ENCODE peak calls at places on chromosomes 4 and X, in five cellular contexts. S is KG1, N is ACHN, P is LHCN-M2, E is LNCaP clone FGC. A is an unnamed sample.

GRCh38 chr4:101279377-101279871 is 67.9 kb downstream of the PPP3CA start:
- DNase-seq in E (no peak), P (peak; percentile 61), S (no peak), N (no peak), A (peak; percentile 92)

GRCh38 chr4:8592366-8593267 is at the start of gene CPZ:
- DNase-seq in S (no peak), N (no peak), E (no peak), P (peak; percentile 11), A (peak; percentile 50)

GRCh38 chr4:140049924-140050681 is 103.9 kb downstream of the MAML3 start:
- DNase-seq in N (no peak), E (no peak), S (no peak), P (no peak), A (peak; percentile 56)

GRCh38 chr4:15451866-15452765 is 17.6 kb upstream of the CC2D2A start:
- DNase-seq in P (peak; percentile 91), N (peak; percentile 90), S (no peak), E (no peak), A (peak; percentile 92)

GRCh38 chr4:18039113-18039512 is 17.6 kb upstream of the LCORL start:
- DNase-seq in E (no peak), S (no peak), P (no peak), N (no peak), A (no peak)

GRCh38 chr4:832536-832935 is 6.6 kb upstream of the CPLX1 start:
- DNase-seq in E (no peak), P (no peak), N (no peak), S (no peak), A (no peak)

GRCh38 chr4:71540749-71541269 is 202.0 kb downstream of the SLC4A4 start:
- DNase-seq in N (no peak), P (peak; percentile 26), S (no peak), E (no peak), A (no peak)

GRCh38 chrX:133353233-133353632 is 62.1 kb downstream of the GPC4 start:
- DNase-seq in S (no peak), N (no peak), P (no peak), E (no peak), A (no peak)

GRCh38 chrX:54357414-54358377 is at the start of gene WNK3:
- DNase-seq in N (peak; percentile 56), E (peak; percentile 34), S (no peak), P (peak; percentile 1), A (peak; percentile 85)

GRCh38 chrX:135421932-135422809 is at the start of gene SMIM10L2A:
- DNase-seq in P (no peak), E (no peak), S (no peak), N (no peak), A (no peak)

GRCh38 chrX:123771449-123772064 is 38.7 kb upstream of the THOC2 start:
- DNase-seq in N (peak; percentile 23), P (no peak), S (no peak), E (no peak), A (no peak)

GRCh38 chr4:14841801-14842748 is 160.2 kb upstream of the CPEB2 start:
- DNase-seq in P (peak; percentile 86), N (no peak), E (no peak), S (no peak), A (peak; percentile 44)

GRCh38 chrX:97705936-97706335 is 822.2 kb downstream of the RPA4 start:
- DNase-seq in P (no peak), S (no peak), N (no peak), E (no peak), A (no peak)

GRCh38 chr4:103306870-103307345 is 108.8 kb upstream of the CENPE start:
- DNase-seq in S (no peak), P (peak; percentile 1), N (no peak), E (peak; percentile 4), A (no peak)

GRCh38 chrX:42976729-42977366 is 198.9 kb upstream of the PPP1R2C start:
- DNase-seq in P (no peak), N (no peak), S (no peak), E (no peak), A (no peak)

GRCh38 chr4:117420966-117421365 is 335.6 kb upstream of the TRAM1L1 start:
- DNase-seq in P (no peak), S (no peak), E (no peak), N (no peak), A (no peak)

GRCh38 chr4:98746530-98746929 is 88.1 kb upstream of the TSPAN5 start:
- DNase-seq in E (no peak), S (no peak), P (peak; percentile 98), N (no peak), A (peak; percentile 85)

GRCh38 chr4:73606465-73606974 is 13.7 kb downstream of the RASSF6 start:
- DNase-seq in P (peak; percentile 44), S (no peak), N (no peak), E (no peak), A (no peak)

GRCh38 chr4:2082627-2083026 is 23.5 kb downstream of the NAT8L start:
- DNase-seq in N (no peak), E (no peak), P (no peak), S (no peak), A (no peak)

GRCh38 chrX:70553516-70553915 is 108.9 kb downstream of the DLG3 start:
- DNase-seq in N (no peak), S (no peak), P (no peak), E (no peak), A (no peak)

GRCh38 chr4:53962516-53963225 is 101.7 kb downstream of the CHIC2 start:
- DNase-seq in N (no peak), E (no peak), P (peak; percentile 77), S (no peak), A (peak; percentile 42)

GRCh38 chr4:23423540-23423939 is 466.3 kb downstream of the PPARGC1A start:
- DNase-seq in E (no peak), P (no peak), N (no peak), S (no peak), A (no peak)

GRCh38 chrX:22577181-22577580 is 304.5 kb downstream of the CBLL2 start:
- DNase-seq in S (no peak), P (peak; percentile 74), N (peak; percentile 7), E (no peak), A (no peak)

GRCh38 chr4:96936886-96937285 is 1097.0 kb downstream of the PDHA2 start:
- DNase-seq in P (no peak), E (no peak), S (no peak), N (no peak), A (no peak)

GRCh38 chrX:67893931-67894330 is 350.1 kb downstream of the AR start:
- DNase-seq in S (no peak), E (no peak), N (no peak), P (peak; percentile 3), A (peak; percentile 26)

GRCh38 chr4:128635141-128635911 is 174.2 kb upstream of the JADE1 start:
- DNase-seq in S (no peak), N (no peak), P (peak; percentile 34), E (peak; percentile 76), A (peak; percentile 80)

GRCh38 chrX:3651272-3651671 is 62.2 kb downstream of the PRKX start:
- DNase-seq in E (no peak), S (peak; percentile 1), P (peak; percentile 18), N (peak; percentile 7), A (peak; percentile 13)

GRCh38 chr4:151730003-151730559 is 30.7 kb downstream of the GATB start:
- DNase-seq in E (no peak), N (no peak), P (peak; percentile 35), S (no peak), A (peak; percentile 85)

GRCh38 chr4:106698621-106699195 is 330.1 kb upstream of the GIMD1 start:
- DNase-seq in E (no peak), N (no peak), P (no peak), S (no peak), A (no peak)

GRCh38 chr4:140103676-140104075 is 50.3 kb downstream of the MAML3 start:
- DNase-seq in S (peak; percentile 27), E (no peak), P (peak; percentile 22), N (no peak), A (peak; percentile 66)

GRCh38 chrX:118526149-118526548 is 30.5 kb downstream of the DOCK11 start:
- DNase-seq in E (no peak), P (no peak), S (no peak), N (no peak), A (no peak)

GRCh38 chrX:536616-537015 is 94.0 kb upstream of the SHOX start:
- DNase-seq in P (no peak), S (no peak), N (no peak), E (no peak), A (no peak)

GRCh38 chrX:115642304-115642703 is 81.3 kb downstream of the PLS3 start:
- DNase-seq in E (no peak), S (no peak), N (no peak), P (no peak), A (no peak)

GRCh38 chr4:16574981-16575380 is 323.5 kb downstream of the LDB2 start:
- DNase-seq in S (no peak), N (no peak), E (no peak), P (no peak), A (no peak)

GRCh38 chrX:54208531-54208930 is 25.5 kb upstream of the FAM120C start:
- DNase-seq in E (no peak), P (peak; percentile 49), N (no peak), S (no peak), A (no peak)

GRCh38 chr4:8516061-8516573 is 64.1 kb upstream of the GPR78 start:
- DNase-seq in S (no peak), P (peak; percentile 66), N (no peak), E (no peak), A (peak; percentile 86)

GRCh38 chrX:153983321-153983729 is 10.8 kb downstream of the TMEM187 start:
- DNase-seq in P (no peak), E (no peak), S (no peak), N (no peak), A (no peak)

A was measured in RPMI7951.